ENCODE peak calls at places on chromosomes 16 and 17, in seven cellular contexts. M, V, Y, X, W, S and B are unnamed samples.

GRCh38 chr17:17626840-17627239 is 35.3 kb upstream of the PEMT start:
- DNase-seq in M (no peak), V (no peak), Y (no peak), X (no peak), W (no peak), S (no peak), B (no peak)

GRCh38 chr16:75529959-75530358 is 5.9 kb downstream of the CHST5 start:
- DNase-seq in M (no peak), V (no peak), Y (no peak), X (no peak), W (no peak), S (no peak), B (no peak)

GRCh38 chr16:26530584-26531289 is 536.0 kb upstream of the C16orf82 start:
- DNase-seq in M (no peak), V (no peak), Y (no peak), X (no peak), W (no peak), S (no peak), B (no peak)

GRCh38 chr16:58422809-58423208 is 30.5 kb downstream of the GINS3 start:
- DNase-seq in M (no peak), V (no peak), Y (no peak), X (no peak), W (no peak), S (no peak), B (no peak)

GRCh38 chr16:85391769-85392583 is 221.1 kb upstream of the GSE1 start:
- DNase-seq in M (no peak), V (no peak), Y (no peak), X (peak; percentile 49), W (no peak), S (peak; percentile 16), B (peak; percentile 40)

GRCh38 chr16:4386951-4387565 is 15.4 kb downstream of the VASN start:
- DNase-seq in M (no peak), V (no peak), Y (no peak), X (peak; percentile 57), W (no peak), S (no peak), B (no peak)

GRCh38 chr17:78923660-78924453 is 1.3 kb downstream of the TIMP2 start:
- DNase-seq in M (peak; percentile 92), V (no peak), Y (peak; percentile 88), X (peak; percentile 68), W (peak; percentile 97), S (no peak), B (no peak)

GRCh38 chr17:40364121-40364861 is at the start of gene GJD3:
- DNase-seq in M (peak; percentile 89), V (no peak), Y (no peak), X (no peak), W (no peak), S (no peak), B (no peak)

GRCh38 chr17:58556833-58557250 is 42.4 kb upstream of the MTMR4 start:
- DNase-seq in M (no peak), V (no peak), Y (no peak), X (no peak), W (no peak), S (no peak), B (no peak)

GRCh38 chr16:9033125-9033830 is 58.2 kb upstream of the HAPSTR1 start:
- DNase-seq in M (peak; percentile 68), V (peak; percentile 62), Y (peak; percentile 26), X (peak; percentile 81), W (peak; percentile 71), S (no peak), B (no peak)

GRCh38 chr17:83179378-83179777 is 100.0 kb downstream of the METRNL start:
- DNase-seq in M (no peak), V (no peak), Y (no peak), X (no peak), W (no peak), S (no peak), B (no peak)

GRCh38 chr17:16322636-16323035 is 30.6 kb downstream of the CENPV start:
- DNase-seq in M (no peak), V (no peak), Y (no peak), X (peak; percentile 64), W (no peak), S (no peak), B (no peak)

GRCh38 chr16:58236231-58236690 is 38.4 kb upstream of the CSNK2A2 start:
- DNase-seq in M (peak; percentile 92), V (peak; percentile 81), Y (peak; percentile 56), X (peak; percentile 63), W (peak; percentile 80), S (peak; percentile 81), B (no peak)

GRCh38 chr16:27929818-27930217 is 133.7 kb downstream of the GSG1L start:
- DNase-seq in M (no peak), V (no peak), Y (no peak), X (no peak), W (no peak), S (no peak), B (no peak)

GRCh38 chr17:50206604-50207293 is 5.3 kb upstream of the COL1A1 start:
- DNase-seq in M (peak; percentile 91), V (peak; percentile 67), Y (no peak), X (peak; percentile 85), W (no peak), S (no peak), B (no peak)

GRCh38 chr16:23537390-23537789 is 19.8 kb downstream of the EARS2 start:
- DNase-seq in M (no peak), V (no peak), Y (no peak), X (no peak), W (no peak), S (no peak), B (no peak)

GRCh38 chr16:23535901-23536300 is 21.2 kb downstream of the EARS2 start:
- DNase-seq in M (no peak), V (no peak), Y (no peak), X (peak; percentile 21), W (no peak), S (no peak), B (no peak)

GRCh38 chr16:23534868-23535860 is 22.0 kb downstream of the EARS2 start:
- DNase-seq in M (no peak), V (no peak), Y (no peak), X (peak; percentile 55), W (no peak), S (no peak), B (no peak)

GRCh38 chr16:23539984-23540816 is 16.9 kb downstream of the EARS2 start:
- DNase-seq in M (no peak), V (no peak), Y (no peak), X (no peak), W (no peak), S (no peak), B (no peak)

DNA sequence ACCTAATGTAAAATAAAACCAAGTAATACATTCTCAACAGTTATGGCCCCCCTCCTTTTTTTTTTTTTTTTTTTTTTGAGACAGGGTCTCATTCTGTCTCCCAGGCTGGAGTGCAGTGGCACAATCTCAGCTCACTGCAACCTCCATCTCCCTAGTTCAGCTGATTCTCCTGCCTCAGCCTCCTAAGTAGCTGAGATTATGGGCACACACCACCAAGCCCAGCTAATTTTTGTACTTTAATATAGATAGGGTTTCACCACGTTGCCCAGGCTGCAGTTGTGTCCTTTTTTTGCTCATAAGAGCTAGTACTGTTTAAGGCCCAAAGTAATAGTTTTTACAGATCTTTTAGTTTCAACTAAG is 18.3 kb downstream of the EARS2 start:
- DNase-seq in M (no peak), V (no peak), Y (no peak), X (no peak), W (no peak), S (no peak), B (no peak)
- H3K27ac ChIP-seq in M (no peak overlapping the region), V (no peak overlapping the region), Y (peak overlapping the region; percentile 75), X (peak overlapping the region; percentile 72), W (no peak overlapping the region), S (no peak overlapping the region), B (peak overlapping the region; percentile 82)

DNA sequence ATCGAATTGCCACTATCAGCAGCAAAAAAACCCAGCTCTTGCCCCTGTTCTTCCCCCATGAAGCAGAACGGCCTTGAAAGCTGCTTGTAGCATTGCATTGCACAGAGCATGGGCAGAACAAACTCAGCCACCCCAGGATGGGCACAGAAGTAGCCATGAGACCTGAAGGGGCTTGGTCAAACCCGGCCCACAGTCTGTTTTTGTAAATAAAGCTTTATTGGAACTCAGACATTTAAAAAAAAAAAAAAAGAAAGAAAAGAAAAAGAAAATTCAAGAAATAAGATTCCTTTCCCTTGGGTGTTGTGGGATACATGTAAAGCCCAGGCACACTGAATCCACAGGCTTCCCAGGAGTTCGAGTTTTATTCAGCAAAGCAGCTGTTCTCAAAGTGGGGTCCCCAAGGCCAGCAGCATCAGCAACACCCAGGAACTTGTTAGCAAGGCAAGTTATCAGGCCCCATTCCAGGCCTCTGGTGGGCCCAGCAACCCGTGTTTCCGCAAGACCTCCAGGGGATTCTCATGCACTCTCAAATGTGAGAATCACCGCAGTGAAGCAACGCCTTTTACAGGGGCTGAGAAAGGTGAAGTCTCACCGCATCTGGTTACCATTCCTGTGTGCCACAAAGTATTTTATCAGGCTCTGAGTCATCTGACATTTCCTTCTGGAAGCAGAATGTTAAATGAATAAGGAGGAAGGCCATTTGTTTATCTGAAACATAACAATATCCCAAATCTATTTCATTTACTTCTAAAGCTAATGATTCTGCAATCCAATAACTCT is 108.2 kb downstream of the SLC39A11 start:
- DNase-seq in M (no peak), V (no peak), Y (peak; percentile 68), X (peak; percentile 68), W (no peak), S (no peak), B (no peak)
- H3K27ac ChIP-seq in M (no peak overlapping the region), V (no peak overlapping the region), Y (peak overlapping the region; percentile 89), X (no peak overlapping the region), W (no peak overlapping the region), S (no peak overlapping the region), B (peak overlapping the region; percentile 36)

DNA sequence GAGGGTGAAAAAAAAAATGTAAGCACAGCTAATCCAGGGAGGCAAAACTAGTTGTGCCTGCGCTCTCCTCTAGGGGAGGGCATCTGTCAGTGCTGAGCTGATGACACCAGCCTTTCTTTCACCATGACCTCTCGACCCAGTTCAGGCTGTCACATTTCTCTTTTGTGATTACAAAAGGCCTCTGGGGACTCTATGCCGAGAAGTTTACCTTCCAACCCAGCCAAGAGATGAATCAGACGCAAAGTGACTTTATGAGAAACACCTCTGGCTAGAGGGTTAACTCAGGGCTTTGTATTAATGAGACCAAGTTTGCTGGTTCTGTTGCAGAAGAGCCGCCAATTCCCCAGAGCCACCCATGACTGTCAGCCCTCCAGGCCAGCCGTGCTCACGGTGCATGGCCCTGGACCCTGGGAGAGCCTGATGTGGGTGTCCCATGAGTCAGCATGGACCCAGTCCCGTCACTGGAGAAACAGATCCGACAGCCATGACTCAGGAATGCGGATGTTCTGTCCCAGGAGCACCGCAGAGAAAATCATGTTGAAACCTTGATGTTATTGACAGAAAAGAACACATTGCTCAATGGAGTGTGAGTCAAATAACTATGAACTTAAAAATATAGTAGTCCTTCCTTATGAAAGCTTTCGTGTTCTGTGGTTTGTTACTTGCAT is 437.2 kb downstream of the HS3ST3B1 start:
- DNase-seq in M (peak; percentile 44), V (no peak), Y (peak; percentile 57), X (peak; percentile 98), W (peak; percentile 62), S (no peak), B (peak; percentile 99)
- H3K27ac ChIP-seq in M (no peak overlapping the region), V (no peak overlapping the region), Y (peak overlapping the region; percentile 26), X (peak overlapping the region; percentile 79), W (peak overlapping the region; percentile 81), S (no peak overlapping the region), B (peak overlapping the region; percentile 72)

DNA sequence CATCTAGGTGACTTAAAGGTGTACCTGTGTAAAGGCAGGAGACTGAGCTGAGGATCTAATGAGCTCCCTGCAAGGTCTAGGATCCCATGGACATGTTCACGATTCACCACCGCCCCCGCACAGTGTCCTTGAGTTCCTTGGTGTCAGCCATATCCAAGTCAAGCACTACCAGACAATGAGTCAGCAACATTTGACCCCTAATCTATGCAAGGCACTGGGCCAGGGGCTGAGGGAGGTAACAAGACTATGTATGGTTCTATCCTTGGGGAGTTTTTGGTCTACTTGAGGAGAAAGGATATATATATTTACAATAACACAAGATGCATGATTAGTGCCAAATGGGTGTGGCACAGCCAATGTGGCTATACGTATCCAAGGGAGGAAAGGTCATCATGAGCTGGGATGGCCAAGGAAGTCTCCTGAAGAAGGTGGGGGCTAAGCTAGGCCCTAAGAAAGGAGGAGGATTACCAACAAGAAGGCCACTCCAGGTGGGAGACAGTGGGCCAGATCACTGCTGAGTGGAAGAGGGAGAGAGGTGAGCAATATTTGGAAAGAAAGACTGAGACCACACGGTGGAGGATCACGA is 35.0 kb downstream of the ITGB3 start:
- DNase-seq in M (no peak), V (no peak), Y (no peak), X (peak; percentile 35), W (no peak), S (no peak), B (no peak)
- H3K27ac ChIP-seq in M (no peak overlapping the region), V (no peak overlapping the region), Y (no peak overlapping the region), X (no peak overlapping the region), W (no peak overlapping the region), S (no peak overlapping the region), B (no peak overlapping the region)